ENCODE peak calls at places on chromosomes 12 and 14, in five cellular contexts. J, N, U, Z and B are unnamed samples.
A peak's percentile ranks its signal among the peaks of the same experiment; 100 is the strongest.

GRCh38 chr12:155646-156045 is 58.3 kb downstream of the SLC6A12 start:
- DNase-seq in J (no peak), N (peak; percentile 53), U (no peak), Z (no peak), B (no peak)

GRCh38 chr14:85531141-85531593 is 1.2 kb downstream of the FLRT2 start:
- DNase-seq in J (peak; percentile 23), N (peak; percentile 72), U (peak; percentile 81), Z (peak; percentile 79), B (no peak)

GRCh38 chr12:67068204-67068731 is 200.9 kb upstream of the CAND1 start:
- DNase-seq in J (peak; percentile 15), N (peak; percentile 51), U (peak; percentile 76), Z (peak; percentile 25), B (no peak)

GRCh38 chr12:11717533-11717961 is 68.1 kb downstream of the ETV6 start:
- DNase-seq in J (peak; percentile 40), N (no peak), U (no peak), Z (no peak), B (no peak)

GRCh38 chr14:76755610-76756390 is 5.5 kb upstream of the VASH1 start:
- DNase-seq in J (peak; percentile 3), N (no peak), U (no peak), Z (no peak), B (no peak)

GRCh38 chr12:93229494-93230310 is 148.0 kb upstream of the NUDT4 start:
- DNase-seq in J (no peak), N (no peak), U (no peak), Z (no peak), B (no peak)

GRCh38 chr14:73424453-73424852 is 33.9 kb downstream of the NUMB start:
- DNase-seq in J (no peak), N (no peak), U (no peak), Z (no peak), B (no peak)

GRCh38 chr12:21330682-21331253 is 3.9 kb downstream of the SLCO1A2 start:
- DNase-seq in J (no peak), N (no peak), U (peak; percentile 74), Z (no peak), B (no peak)

GRCh38 chr14:20697273-20698017 is 8.9 kb downstream of the ANG start:
- DNase-seq in J (peak; percentile 68), N (no peak), U (peak; percentile 77), Z (peak; percentile 79), B (peak; percentile 66)

GRCh38 chr12:65308601-65309071 is 30.2 kb downstream of the MSRB3 start:
- DNase-seq in J (no peak), N (no peak), U (no peak), Z (no peak), B (no peak)

GRCh38 chr12:6961278-6961694 is 9.2 kb downstream of the PHB2 start:
- DNase-seq in J (peak; percentile 65), N (peak; percentile 92), U (no peak), Z (no peak), B (peak; percentile 93)

GRCh38 chr14:23302290-23303225 is at the start of gene PPP1R3E:
- DNase-seq in J (peak; percentile 83), N (peak; percentile 93), U (peak; percentile 76), Z (peak; percentile 81), B (no peak)
- TF ChIP-seq CTCF in J (no peak), N (no peak), U (no peak), Z (no peak), B (no peak)

DNA sequence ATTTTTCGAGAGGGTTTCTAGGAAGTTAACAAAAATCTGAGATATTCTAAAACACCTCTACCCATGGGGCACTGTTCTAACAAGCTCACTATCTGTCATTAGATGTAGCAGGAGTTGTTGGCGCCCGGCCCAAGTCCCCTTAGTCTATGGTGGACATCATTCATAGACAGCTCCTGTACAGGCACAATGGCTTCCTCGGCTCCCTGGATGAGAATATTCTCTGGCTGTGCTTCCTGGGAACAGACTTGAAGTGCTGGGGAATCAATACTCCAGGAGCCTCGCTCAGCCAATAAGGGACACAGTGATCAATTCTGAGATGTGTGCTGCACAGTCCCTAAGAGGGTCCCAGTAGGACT is 224.2 kb downstream of the KTN1 start:
- DNase-seq in J (no peak), N (no peak), U (no peak), Z (no peak), B (no peak)
- TF ChIP-seq CTCF in J (no peak), N (no peak), U (no peak), Z (no peak), B (no peak)

GRCh38 chr12:54968181-54968730 is 16.3 kb downstream of the TESPA1 start:
- DNase-seq in J (no peak), N (no peak), U (no peak), Z (no peak), B (no peak)
- TF ChIP-seq CTCF in J (no peak), N (no peak), U (no peak), Z (no peak), B (no peak)

DNA sequence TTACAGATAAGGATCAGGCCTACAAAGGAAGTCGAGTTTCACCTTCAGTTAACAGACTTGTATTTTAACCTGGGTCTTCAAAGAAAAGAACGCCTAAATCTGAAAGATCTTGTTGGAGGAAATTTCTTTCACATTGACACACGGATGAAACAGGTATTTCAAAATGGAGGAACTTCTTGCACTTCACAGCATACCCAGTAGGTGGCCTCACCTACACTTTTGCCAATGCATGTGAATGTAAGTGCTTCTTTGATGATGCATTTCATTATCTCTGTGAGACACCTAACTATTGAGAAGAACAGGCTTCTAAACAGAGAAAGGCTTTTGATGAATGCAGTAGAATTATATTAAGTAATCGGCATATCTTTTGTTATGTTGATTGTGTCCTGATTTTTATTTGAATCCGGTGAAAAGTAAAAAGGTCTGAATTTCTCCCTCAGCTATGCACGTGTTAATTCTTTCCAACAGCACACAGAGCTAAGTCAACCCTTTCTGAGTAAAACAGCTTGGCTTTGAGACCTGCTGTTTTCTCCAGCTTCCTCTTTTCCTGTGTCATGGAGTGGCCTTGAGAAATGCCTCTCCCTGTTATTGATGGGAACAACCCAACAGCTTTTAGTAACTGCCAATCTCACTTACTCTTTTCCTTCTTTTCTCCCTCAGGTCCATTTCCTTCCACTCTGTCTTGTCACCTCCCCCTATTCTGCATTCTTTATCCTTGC is 399.0 kb downstream of the NAV3 start:
- DNase-seq in J (peak; percentile 6), N (no peak), U (peak; percentile 83), Z (peak; percentile 64), B (no peak)
- TF ChIP-seq CTCF in J (peak; percentile 56), N (peak; percentile 28), U (peak; percentile 84), Z (peak; percentile 92), B (peak; percentile 48)

GRCh38 chr14:26735811-26736210 is 138.0 kb upstream of the NOVA1 start:
- DNase-seq in J (no peak), N (no peak), U (no peak), Z (no peak), B (no peak)

GRCh38 chr14:26729851-26730250 is 132.0 kb upstream of the NOVA1 start:
- DNase-seq in J (no peak), N (no peak), U (no peak), Z (no peak), B (no peak)

GRCh38 chr14:26730929-26731618 is 133.2 kb upstream of the NOVA1 start:
- DNase-seq in J (no peak), N (peak; percentile 17), U (peak; percentile 80), Z (peak; percentile 42), B (no peak)
- TF ChIP-seq CTCF in J (no peak), N (no peak), U (peak; percentile 75), Z (peak; percentile 66), B (no peak)

DNA sequence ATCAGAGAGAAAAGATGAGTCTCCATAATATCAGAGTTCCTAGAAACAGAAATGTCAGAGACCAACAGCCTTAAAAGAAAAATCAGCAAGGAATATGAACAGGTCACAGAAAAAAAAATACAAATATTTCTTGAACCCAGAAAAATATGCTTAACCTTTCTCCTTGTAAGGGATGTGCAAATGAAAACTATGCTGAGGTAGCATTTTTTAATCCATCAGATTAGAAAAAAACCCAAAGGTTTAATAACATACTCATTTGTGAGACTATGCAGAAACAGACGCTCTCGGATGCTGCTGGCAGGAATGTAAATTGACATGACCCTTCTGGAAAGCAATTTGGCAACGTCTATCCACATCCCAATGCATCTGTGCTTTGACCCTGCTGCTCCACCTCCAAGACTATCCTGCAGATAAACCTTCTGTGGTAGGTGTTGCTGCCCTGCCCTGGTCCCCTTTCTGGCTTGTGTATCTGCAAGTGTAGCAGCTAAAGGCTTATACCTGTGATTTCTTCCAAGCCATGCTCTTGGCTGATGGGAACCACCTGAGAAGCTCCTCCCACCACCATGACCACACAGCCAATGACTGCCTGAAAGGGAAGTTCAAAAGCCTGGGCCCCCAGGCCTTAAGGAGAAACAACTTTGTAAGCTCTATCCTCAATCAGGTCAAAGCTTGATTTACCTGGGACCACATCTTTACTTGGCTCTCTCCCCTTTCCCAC is 49.4 kb downstream of the LTBP2 start:
- DNase-seq in J (no peak), N (no peak), U (peak; percentile 68), Z (no peak), B (no peak)
- TF ChIP-seq CTCF in J (no peak), N (no peak), U (no peak), Z (no peak), B (no peak)

GRCh38 chr12:32445356-32445755 is 46.0 kb downstream of the FGD4 start:
- DNase-seq in J (no peak), N (no peak), U (no peak), Z (no peak), B (no peak)
- TF ChIP-seq CTCF in J (no peak), N (no peak), U (no peak), Z (no peak), B (no peak)

DNA sequence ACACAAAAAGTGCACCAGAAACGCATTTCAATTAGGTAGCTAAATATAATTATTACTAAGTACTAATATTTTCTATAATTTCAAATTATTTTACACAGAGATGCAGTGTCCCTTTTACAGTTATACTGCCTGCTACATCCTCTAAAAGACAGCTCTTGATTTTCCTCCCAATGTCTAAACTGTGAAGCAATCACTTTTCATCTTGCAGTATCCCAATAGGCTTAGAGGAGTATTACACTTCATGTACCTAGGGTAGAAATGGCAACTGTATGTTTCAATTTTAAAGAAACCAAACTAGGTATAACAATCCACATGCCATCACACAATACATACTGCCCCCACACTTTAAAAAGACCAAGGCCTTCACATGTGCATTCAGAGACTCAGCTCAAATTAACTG is 7.3 kb downstream of the RSRC2 start:
- DNase-seq in J (no peak), N (no peak), U (no peak), Z (no peak), B (no peak)
- TF ChIP-seq CTCF in J (no peak), N (no peak), U (no peak), Z (no peak), B (no peak)